ENCODE peak calls at places on chromosomes 3 and 15, in seven cellular contexts. E, G, J, X, Y, M and W are unnamed samples.

GRCh38 chr15:23877502-23878412 is 190.7 kb upstream of the NDN start:
- DNase-seq in E (no peak), G (peak; percentile 9), J (no peak), X (peak; percentile 42), Y (no peak), M (no peak), W (peak; percentile 40)

GRCh38 chr3:8931342-8931741 is 31.9 kb downstream of the RAD18 start:
- DNase-seq in E (no peak), G (no peak), J (no peak), X (no peak), Y (no peak), M (no peak), W (no peak)

GRCh38 chr3:111639316-111639715 is 44.2 kb upstream of the ZBED2 start:
- DNase-seq in E (no peak), G (no peak), J (no peak), X (no peak), Y (no peak), M (no peak), W (peak; percentile 60)

GRCh38 chr3:13012228-13012691 is 61.0 kb downstream of the IQSEC1 start:
- DNase-seq in E (no peak), G (peak; percentile 50), J (peak; percentile 67), X (peak; percentile 88), Y (no peak), M (no peak), W (no peak)

GRCh38 chr3:129855454-129856419 is 37.8 kb downstream of the TMCC1 start:
- DNase-seq in E (no peak), G (peak; percentile 88), J (no peak), X (no peak), Y (peak; percentile 48), M (no peak), W (peak; percentile 59)

GRCh38 chr15:73352082-73352481 is 16.7 kb downstream of the HCN4 start:
- DNase-seq in E (no peak), G (no peak), J (no peak), X (peak; percentile 78), Y (no peak), M (no peak), W (no peak)

GRCh38 chr15:89301304-89302089 is 33.1 kb downstream of the POLG start:
- DNase-seq in E (no peak), G (no peak), J (no peak), X (no peak), Y (no peak), M (no peak), W (no peak)

GRCh38 chr3:177453087-177453844 is 256.0 kb upstream of the TBL1XR1 start:
- DNase-seq in E (no peak), G (no peak), J (no peak), X (no peak), Y (no peak), M (no peak), W (no peak)

GRCh38 chr15:69656271-69657030 is 203.8 kb downstream of the RPLP1 start:
- DNase-seq in E (no peak), G (no peak), J (no peak), X (no peak), Y (no peak), M (no peak), W (no peak)

GRCh38 chr15:30962079-30962478 is 29.3 kb downstream of the MTMR10 start:
- DNase-seq in E (no peak), G (no peak), J (no peak), X (no peak), Y (no peak), M (no peak), W (peak; percentile 93)

DNA sequence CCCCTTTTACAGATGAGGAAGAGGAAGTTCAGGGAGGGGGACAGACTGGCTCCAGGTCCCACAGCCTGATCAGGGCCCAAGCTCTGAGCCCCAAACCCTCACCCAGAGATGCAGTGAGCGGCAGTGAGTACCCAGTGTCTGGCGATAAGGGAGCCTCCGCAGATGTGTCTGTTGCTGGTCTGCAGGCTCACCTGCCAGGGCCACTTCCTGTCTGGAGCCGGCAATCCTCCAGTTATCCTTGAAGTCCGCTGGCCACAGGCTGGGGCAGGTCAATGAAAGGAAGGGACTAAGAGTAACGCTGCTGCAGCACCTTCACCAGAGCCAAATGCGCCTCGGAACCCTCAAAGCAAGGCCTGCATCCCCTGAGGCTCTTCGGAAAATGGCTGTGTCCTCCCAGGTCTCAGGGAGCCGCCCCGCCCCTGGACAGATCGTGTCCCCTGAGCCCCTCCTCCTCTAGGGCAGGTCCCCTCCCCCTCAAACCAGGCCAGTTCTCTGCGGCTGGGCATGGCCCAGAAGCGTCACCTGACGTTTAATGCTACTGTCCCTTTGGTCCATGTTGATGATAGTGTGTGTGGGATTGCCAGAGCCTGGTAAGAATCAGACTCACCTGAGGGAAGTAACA is 51.5 kb downstream of the MYL3 start:
- DNase-seq in E (no peak), G (no peak), J (no peak), X (no peak), Y (no peak), M (no peak), W (no peak)
- H3K4me3 ChIP-seq in E (peak overlapping the region; percentile 29), G (no peak overlapping the region), J (peak overlapping the region; percentile 28), X (peak overlapping the region; percentile 51), Y (peak overlapping the region; percentile 24), M (peak overlapping the region; percentile 41), W (no peak overlapping the region)

DNA sequence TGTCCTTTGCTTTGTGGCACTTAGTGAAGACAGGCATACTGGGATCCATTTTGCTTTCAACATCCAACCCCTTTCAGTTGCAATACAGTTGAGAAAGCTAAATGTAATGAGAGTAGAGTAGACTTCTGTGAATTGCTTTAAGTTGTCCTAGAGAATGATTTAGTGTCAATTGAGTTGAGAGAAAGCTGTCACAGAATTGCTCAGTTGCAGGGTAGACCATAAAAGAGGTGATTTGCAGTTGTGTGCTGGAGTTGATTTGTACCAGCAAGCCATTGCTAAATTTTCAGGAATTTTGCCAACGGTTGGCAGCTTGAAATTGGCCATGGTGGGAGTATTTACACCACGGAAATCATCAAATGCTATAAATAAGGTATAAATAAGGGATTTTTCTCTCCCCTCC is 2.2 kb downstream of the ABHD5 start:
- DNase-seq in E (no peak), G (no peak), J (no peak), X (no peak), Y (no peak), M (no peak), W (no peak)
- H3K4me3 ChIP-seq in E (peak overlapping the region; percentile 81), G (no peak overlapping the region), J (no peak overlapping the region), X (no peak overlapping the region), Y (no peak overlapping the region), M (no peak overlapping the region), W (peak overlapping the region; percentile 82)

GRCh38 chr3:89619263-89619662 is 511.8 kb downstream of the EPHA3 start:
- DNase-seq in E (no peak), G (no peak), J (no peak), X (no peak), Y (no peak), M (no peak), W (no peak)

GRCh38 chr3:89622063-89622700 is 514.8 kb downstream of the EPHA3 start:
- DNase-seq in E (no peak), G (no peak), J (no peak), X (no peak), Y (no peak), M (no peak), W (no peak)

GRCh38 chr3:89628856-89629255 is 521.4 kb downstream of the EPHA3 start:
- DNase-seq in E (no peak), G (no peak), J (no peak), X (no peak), Y (no peak), M (no peak), W (no peak)

GRCh38 chr3:89625945-89626344 is 518.5 kb downstream of the EPHA3 start:
- DNase-seq in E (no peak), G (no peak), J (no peak), X (no peak), Y (no peak), M (no peak), W (no peak)

GRCh38 chr3:89624494-89624893 is 517.1 kb downstream of the EPHA3 start:
- DNase-seq in E (no peak), G (no peak), J (no peak), X (no peak), Y (no peak), M (no peak), W (no peak)
- H3K4me3 ChIP-seq in E (no peak overlapping the region), G (no peak overlapping the region), J (no peak overlapping the region), X (no peak overlapping the region), Y (no peak overlapping the region), M (no peak overlapping the region), W (no peak overlapping the region)

DNA sequence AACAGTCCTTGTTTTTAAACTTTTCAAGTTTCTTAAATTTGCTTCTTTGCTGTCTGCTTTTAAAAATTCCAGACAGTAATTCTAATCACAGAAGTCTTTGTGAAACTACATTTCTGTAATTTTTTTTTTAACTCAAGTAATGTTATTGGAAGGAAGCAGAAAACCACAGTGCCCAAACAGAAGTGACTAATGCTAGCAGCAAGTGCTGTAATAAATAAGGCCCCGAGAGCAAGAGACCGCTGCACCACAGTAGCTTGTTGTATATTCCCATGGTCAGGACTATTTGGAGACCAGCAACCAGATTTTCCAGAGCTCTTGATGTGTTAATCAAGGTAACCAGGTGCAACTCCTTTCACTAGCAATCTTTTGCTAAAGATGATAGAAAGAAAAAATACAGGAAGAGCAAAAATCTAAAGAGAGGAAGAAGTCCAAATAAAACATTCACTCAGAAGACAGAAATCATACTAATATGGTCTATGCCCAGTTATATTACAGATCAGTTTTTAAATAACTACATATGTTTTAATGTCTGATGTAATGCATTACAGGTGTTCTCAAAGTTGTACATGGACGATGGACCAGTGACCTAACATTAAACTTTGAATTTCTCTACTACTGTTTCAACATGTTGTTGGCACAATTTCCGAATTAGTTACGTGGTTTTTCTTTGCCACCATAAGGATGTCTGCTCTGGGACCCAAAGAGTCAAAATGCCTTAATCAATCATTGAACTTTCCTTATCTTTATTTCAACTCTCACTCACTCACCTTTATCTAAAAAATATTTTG is 36.4 kb downstream of the WWTR1 start:
- DNase-seq in E (no peak), G (peak; percentile 90), J (no peak), X (no peak), Y (peak; percentile 92), M (no peak), W (peak; percentile 62)
- H3K4me3 ChIP-seq in E (no peak overlapping the region), G (no peak overlapping the region), J (no peak overlapping the region), X (no peak overlapping the region), Y (no peak overlapping the region), M (no peak overlapping the region), W (no peak overlapping the region)

GRCh38 chr3:15858547-15859506 is 61.0 kb upstream of the ANKRD28 start:
- DNase-seq in E (peak; percentile 63), G (peak; percentile 5), J (peak; percentile 81), X (peak; percentile 44), Y (no peak), M (peak; percentile 44), W (peak; percentile 47)

GRCh38 chr3:15860014-15860934 is 62.5 kb upstream of the ANKRD28 start:
- DNase-seq in E (peak; percentile 59), G (peak; percentile 33), J (peak; percentile 63), X (peak; percentile 35), Y (peak; percentile 13), M (no peak), W (peak; percentile 47)

GRCh38 chr3:15859507-15860013 is 61.8 kb upstream of the ANKRD28 start:
- DNase-seq in E (peak; percentile 71), G (peak; percentile 65), J (peak; percentile 79), X (peak; percentile 90), Y (peak; percentile 56), M (peak; percentile 67), W (peak; percentile 89)

DNA sequence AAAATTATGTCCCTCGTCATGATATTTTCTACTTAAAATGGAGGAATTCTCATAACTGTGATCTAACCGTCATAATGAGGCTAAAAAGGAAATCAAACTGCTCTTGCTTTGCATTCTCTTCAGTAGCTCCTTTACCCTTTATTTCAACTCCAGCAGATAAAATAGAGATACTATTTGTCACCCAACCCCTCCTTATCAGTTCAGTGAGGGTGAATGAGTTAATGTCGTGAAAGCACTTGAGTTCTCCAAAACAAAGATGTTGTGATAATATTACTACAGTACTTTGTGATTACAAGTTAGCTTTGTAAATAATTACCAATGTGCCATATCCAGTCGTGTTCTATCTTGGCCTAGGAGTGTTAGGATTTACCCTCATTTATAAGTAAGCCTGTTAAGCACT is 63.4 kb upstream of the ANKRD28 start:
- DNase-seq in E (no peak), G (no peak), J (no peak), X (no peak), Y (no peak), M (no peak), W (no peak)
- H3K4me3 ChIP-seq in E (no peak overlapping the region), G (no peak overlapping the region), J (no peak overlapping the region), X (no peak overlapping the region), Y (no peak overlapping the region), M (no peak overlapping the region), W (no peak overlapping the region)